ENCODE peak calls at places on chromosomes 5 and 9, in nine cellular contexts. L is IMR-90, B is cardiac muscle cell, I is stomach, M is NT2/D1, P is transverse colon, W is lower lobe of right lung, Z is GM23248, A is tibial artery. S is an unnamed sample.
A peak's percentile ranks its signal among the peaks of the same experiment; 100 is the strongest.

GRCh38 chr9:26710008-26710407 is 182.6 kb downstream of the CAAP1 start:
- DNase-seq in A (no peak), P (no peak), I (no peak), L (no peak), M (no peak), W (no peak), Z (no peak), B (no peak), S (no peak)

GRCh38 chr5:68021185-68021584 is 194.4 kb upstream of the PIK3R1 start:
- DNase-seq in B (no peak), M (no peak), W (no peak), A (no peak), Z (no peak), P (no peak), I (no peak), L (no peak), S (no peak)

GRCh38 chr5:133867851-133868545 is 100.4 kb downstream of the C5orf15 start:
- DNase-seq in P (no peak), L (no peak), I (no peak), W (no peak), Z (no peak), A (no peak), B (no peak), M (no peak), S (no peak)

GRCh38 chr5:72154076-72154756 is 46.9 kb downstream of the MAP1B start:
- DNase-seq in Z (no peak), W (no peak), L (no peak), B (no peak), P (no peak), M (no peak), I (peak; percentile 29), A (no peak), S (no peak)

GRCh38 chr9:85224729-85225128 is 517.0 kb downstream of the AGTPBP1 start:
- DNase-seq in I (no peak), Z (peak; percentile 93), L (no peak), A (no peak), B (no peak), P (no peak), W (no peak), M (no peak), S (no peak)

GRCh38 chr5:151784141-151784540 is 12.4 kb downstream of the G3BP1 start:
- DNase-seq in P (no peak), I (no peak), W (no peak), B (peak; percentile 20), A (no peak), M (no peak), Z (no peak), L (no peak), S (no peak)

GRCh38 chr9:87270241-87271234 is 227.1 kb upstream of the DAPK1 start:
- DNase-seq in I (no peak), A (peak; percentile 68), W (no peak), P (no peak), Z (peak; percentile 71), L (peak; percentile 85), B (no peak), M (no peak), S (no peak)

GRCh38 chr9:137550958-137551655 is 572 bp upstream of the MRPL41 start:
- DNase-seq in P (no peak), A (no peak), L (peak; percentile 44), W (peak; percentile 87), Z (peak; percentile 87), B (peak; percentile 94), M (peak; percentile 86), I (no peak), S (no peak)

GRCh38 chr9:136867917-136868316 is 1.8 kb upstream of the EDF1 start:
- DNase-seq in A (no peak), P (no peak), W (no peak), Z (no peak), B (no peak), M (no peak), L (no peak), I (no peak), S (no peak)

GRCh38 chr9:73536403-73536802 is 384.7 kb downstream of the ANXA1 start:
- DNase-seq in Z (no peak), L (no peak), I (no peak), B (no peak), A (no peak), P (no peak), M (no peak), W (no peak), S (no peak)

GRCh38 chr5:56410696-56411095 is 177.6 kb upstream of the ANKRD55 start:
- DNase-seq in A (no peak), I (no peak), L (no peak), P (no peak), B (no peak), M (no peak), W (no peak), Z (no peak), S (no peak)

GRCh38 chr5:56414056-56414455 is 180.9 kb upstream of the ANKRD55 start:
- DNase-seq in L (no peak), W (no peak), M (no peak), P (no peak), I (no peak), A (no peak), B (no peak), Z (no peak), S (no peak)

GRCh38 chr5:56412601-56413379 is 179.7 kb upstream of the ANKRD55 start:
- DNase-seq in B (no peak), A (peak; percentile 80), I (peak; percentile 41), L (no peak), Z (no peak), M (no peak), P (peak; percentile 73), W (peak; percentile 78), S (no peak)

GRCh38 chr5:56419667-56420066 is 186.5 kb upstream of the ANKRD55 start:
- DNase-seq in B (no peak), L (no peak), Z (no peak), P (no peak), W (no peak), A (no peak), M (no peak), I (no peak), S (no peak)

DNA sequence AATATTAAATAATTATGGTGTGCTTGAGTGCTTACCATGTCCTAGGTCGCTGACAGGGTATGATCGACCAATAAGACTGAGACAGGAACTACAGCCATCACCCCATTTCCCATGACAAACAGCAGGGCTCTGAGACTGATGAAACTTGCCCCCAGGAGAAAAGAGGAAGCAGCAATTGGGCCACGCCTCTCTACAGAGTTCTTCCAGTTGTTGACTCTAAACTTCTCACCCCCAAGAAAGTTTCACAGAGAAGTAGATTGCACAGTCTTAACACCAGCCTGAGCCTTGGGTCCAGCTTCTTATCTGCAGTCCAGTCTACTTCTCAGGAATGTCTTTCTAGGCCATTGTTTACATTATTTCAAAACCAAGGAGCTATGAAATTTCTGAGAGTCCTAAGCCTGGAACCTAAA is 182.2 kb upstream of the ANKRD55 start:
- DNase-seq in M (no peak), P (peak; percentile 70), W (peak; percentile 74), Z (peak; percentile 53), I (peak; percentile 52), B (no peak), L (peak; percentile 91), A (peak; percentile 75), S (no peak)
- H3K4me1 ChIP-seq in M (peaks cover 3% of the 10 kb centered on the region), P (no peaks in the 10 kb centered on the region), W (peaks cover 38% of the 10 kb centered on the region), Z (peaks cover 10% of the 10 kb centered on the region), I (peaks cover 11% of the 10 kb centered on the region), B (peaks cover 13% of the 10 kb centered on the region), L (peaks cover 12% of the 10 kb centered on the region), A (peaks cover 14% of the 10 kb centered on the region), S (no peaks in the 10 kb centered on the region)

GRCh38 chr9:109471475-109471874 is 26.6 kb downstream of the PTPN3 start:
- DNase-seq in I (no peak), L (no peak), M (no peak), W (no peak), P (no peak), B (no peak), A (no peak), Z (no peak), S (no peak)

GRCh38 chr9:109468927-109469326 is 29.2 kb downstream of the PTPN3 start:
- DNase-seq in I (no peak), P (no peak), A (no peak), M (no peak), Z (peak; percentile 29), W (no peak), L (no peak), B (no peak), S (no peak)

GRCh38 chr9:109467936-109468335 is 30.2 kb downstream of the PTPN3 start:
- DNase-seq in M (no peak), L (peak; percentile 28), A (no peak), P (no peak), Z (no peak), B (no peak), W (no peak), I (no peak), S (no peak)

GRCh38 chr9:109471994-109472393 is 26.1 kb downstream of the PTPN3 start:
- DNase-seq in L (no peak), B (no peak), Z (peak; percentile 21), W (no peak), I (no peak), M (no peak), A (no peak), P (no peak), S (no peak)

GRCh38 chr9:109469646-109470358 is 28.3 kb downstream of the PTPN3 start:
- DNase-seq in I (peak; percentile 81), P (peak; percentile 75), B (peak; percentile 80), M (peak; percentile 70), L (peak; percentile 80), A (peak; percentile 82), W (peak; percentile 68), Z (peak; percentile 85), S (peak; percentile 74)
- H3K4me1 ChIP-seq in I (no peaks in the 10 kb centered on the region), P (no peaks in the 10 kb centered on the region), B (peaks cover 10% of the 10 kb centered on the region), M (no peaks in the 10 kb centered on the region), L (no peaks in the 10 kb centered on the region), A (peaks cover 15% of the 10 kb centered on the region), W (peaks cover 11% of the 10 kb centered on the region), Z (no peaks in the 10 kb centered on the region), S (no peaks in the 10 kb centered on the region)

DNA sequence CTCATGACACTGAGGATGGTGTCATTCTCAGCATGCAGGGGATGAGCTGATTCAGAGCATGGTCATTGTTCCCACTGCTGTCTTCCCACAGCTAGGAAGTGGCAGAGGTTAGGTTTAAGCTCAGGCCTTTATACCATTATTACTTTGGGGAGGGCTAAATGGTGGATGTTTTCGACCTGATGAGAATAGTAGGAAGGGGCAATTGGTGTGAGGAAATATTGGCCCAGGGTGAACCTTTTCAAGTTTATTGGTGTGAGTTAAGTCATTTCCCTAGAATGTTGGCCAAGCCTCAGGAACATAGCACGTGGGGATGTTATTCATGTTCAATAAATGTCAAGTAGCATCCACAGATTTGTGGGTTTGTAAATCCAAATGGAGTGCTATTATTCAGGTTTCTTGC is 59.6 kb downstream of the ARHGAP26 start:
- DNase-seq in W (no peak), L (peak; percentile 26), P (no peak), Z (peak; percentile 82), A (no peak), I (no peak), B (no peak), M (no peak), S (no peak)
- H3K4me1 ChIP-seq in W (peaks cover 41% of the 10 kb centered on the region), L (peaks cover 28% of the 10 kb centered on the region), P (peaks cover 45% of the 10 kb centered on the region), Z (peaks cover 56% of the 10 kb centered on the region), A (peaks cover 22% of the 10 kb centered on the region), I (peaks cover 46% of the 10 kb centered on the region), B (peaks cover 22% of the 10 kb centered on the region), M (peaks cover 2% of the 10 kb centered on the region), S (peaks cover 50% of the 10 kb centered on the region)

DNA sequence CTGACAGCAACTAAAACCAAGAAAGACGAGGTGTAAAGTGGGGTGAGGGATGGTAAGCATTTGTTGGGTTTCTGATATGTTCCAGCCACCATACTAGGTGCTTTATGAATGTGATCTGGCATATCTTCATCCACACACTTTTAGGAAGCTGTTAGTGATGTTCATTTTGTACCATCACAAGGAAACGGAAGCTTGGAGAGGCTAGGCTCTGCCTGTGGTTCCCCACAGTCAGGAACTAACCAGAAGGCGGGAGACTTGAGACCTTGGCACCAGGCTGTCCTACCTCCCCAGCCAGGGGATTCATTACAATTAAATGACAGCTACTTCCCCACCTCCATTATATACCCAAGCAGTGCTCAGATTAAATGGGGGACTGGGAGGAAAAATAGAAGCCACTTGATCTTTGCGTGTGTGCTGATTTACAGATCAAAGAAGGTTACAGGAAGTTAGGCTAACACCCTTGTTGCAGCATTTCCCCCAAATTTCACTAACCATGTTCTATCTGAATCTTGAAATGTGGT is 43.0 kb downstream of the SFXN1 start:
- DNase-seq in I (no peak), P (no peak), Z (no peak), B (no peak), W (no peak), M (no peak), L (no peak), A (no peak), S (no peak)
- H3K4me1 ChIP-seq in I (no peaks in the 10 kb centered on the region), P (no peaks in the 10 kb centered on the region), Z (peaks cover 10% of the 10 kb centered on the region), B (no peaks in the 10 kb centered on the region), W (no peaks in the 10 kb centered on the region), M (no peaks in the 10 kb centered on the region), L (peaks cover 2% of the 10 kb centered on the region), A (no peaks in the 10 kb centered on the region), S (no peaks in the 10 kb centered on the region)

S was measured in Peyer's patch.